ENCODE peak calls at places on chromosome 10, in four cellular contexts. A is heart left ventricle, J is ELF-1, N is breast epithelium. Q is an unnamed sample.

GRCh38 chr10:111119637-111120036 is 42.8 kb downstream of the ADRA2A start:
- DNase-seq in A (no peak), N (no peak), J (no peak), Q (no peak)

GRCh38 chr10:48788551-48788950 is 103.9 kb downstream of the WDFY4 start:
- DNase-seq in A (no peak), N (no peak), J (no peak), Q (no peak)

GRCh38 chr10:4525095-4525494 is 300.9 kb upstream of the AKR1E2 start:
- DNase-seq in J (no peak), N (no peak), A (no peak), Q (no peak)

GRCh38 chr10:114694735-114695134 is 36.7 kb upstream of the ABLIM1 start:
- DNase-seq in J (peak; percentile 61), N (no peak), A (no peak), Q (no peak)

GRCh38 chr10:9289811-9290210 is 1235.3 kb downstream of the GATA3 start:
- DNase-seq in J (no peak), A (no peak), N (no peak), Q (no peak)

GRCh38 chr10:73262105-73262730 is 9.8 kb upstream of the MRPS16 start:
- DNase-seq in A (no peak), J (no peak), N (no peak), Q (no peak)

GRCh38 chr10:116472874-116473273 is 45.2 kb downstream of the PNLIPRP3 start:
- DNase-seq in N (no peak), A (no peak), J (no peak), Q (no peak)

GRCh38 chr10:67779455-67780205 is 58.4 kb downstream of the DNAJC12 start:
- DNase-seq in N (no peak), A (peak; percentile 52), J (peak; percentile 39), Q (no peak)

GRCh38 chr10:79067241-79068202 is 1.2 kb upstream of the ZMIZ1 start:
- DNase-seq in J (peak; percentile 95), A (peak; percentile 90), N (peak; percentile 85), Q (peak; percentile 91)

GRCh38 chr10:104069610-104070009 is 16.1 kb downstream of the COL17A1 start:
- DNase-seq in N (no peak), J (no peak), A (no peak), Q (no peak)